ENCODE peak calls at places on chromosomes 5 and 9, in seven cellular contexts. One of them, this sample, is unnamed.

GRCh38 chr9:123011878-123012528 is 21.5 kb upstream of the GPR21 start:
- DNase-seq in AG09309: peak; percentile 51
- DNase-seq in pancreas: no peak
- DNase-seq in CD8-positive, alpha-beta T cell: no peak
- DNase-seq in fibroblast of pulmonary artery: peak; percentile 41
- DNase-seq in fibroblast of villous mesenchyme: peak; percentile 88
- DNase-seq in transverse colon: no peak
- DNase-seq in this sample: no peak

GRCh38 chr5:89396262-89396975 is 513.4 kb upstream of the MEF2C start:
- DNase-seq in AG09309: peak; percentile 25
- DNase-seq in pancreas: no peak
- DNase-seq in CD8-positive, alpha-beta T cell: no peak
- DNase-seq in fibroblast of pulmonary artery: peak; percentile 43
- DNase-seq in fibroblast of villous mesenchyme: peak; percentile 46
- DNase-seq in transverse colon: no peak
- DNase-seq in this sample: no peak

GRCh38 chr5:145859897-145860296 is 12.9 kb downstream of the GRXCR2 start:
- DNase-seq in AG09309: no peak
- DNase-seq in pancreas: no peak
- DNase-seq in CD8-positive, alpha-beta T cell: no peak
- DNase-seq in fibroblast of pulmonary artery: no peak
- DNase-seq in fibroblast of villous mesenchyme: no peak
- DNase-seq in transverse colon: no peak
- DNase-seq in this sample: no peak

GRCh38 chr5:32342656-32343055 is 29.9 kb upstream of the MTMR12 start:
- DNase-seq in AG09309: no peak
- DNase-seq in pancreas: no peak
- DNase-seq in CD8-positive, alpha-beta T cell: no peak
- DNase-seq in fibroblast of pulmonary artery: no peak
- DNase-seq in fibroblast of villous mesenchyme: no peak
- DNase-seq in transverse colon: no peak
- DNase-seq in this sample: no peak

GRCh38 chr5:32298056-32298420 is 14.7 kb downstream of the MTMR12 start:
- DNase-seq in AG09309: no peak
- DNase-seq in pancreas: no peak
- DNase-seq in CD8-positive, alpha-beta T cell: no peak
- DNase-seq in fibroblast of pulmonary artery: no peak
- DNase-seq in fibroblast of villous mesenchyme: no peak
- DNase-seq in transverse colon: no peak
- DNase-seq in this sample: no peak

GRCh38 chr9:34363619-34364351 is 12.9 kb downstream of the MYORG start:
- DNase-seq in AG09309: no peak
- DNase-seq in pancreas: peak; percentile 6
- DNase-seq in CD8-positive, alpha-beta T cell: no peak
- DNase-seq in fibroblast of pulmonary artery: peak; percentile 81
- DNase-seq in fibroblast of villous mesenchyme: no peak
- DNase-seq in transverse colon: no peak
- DNase-seq in this sample: no peak

GRCh38 chr5:178630475-178630930 is 3.7 kb upstream of the CLK4 start:
- DNase-seq in AG09309: no peak
- DNase-seq in pancreas: no peak
- DNase-seq in CD8-positive, alpha-beta T cell: no peak
- DNase-seq in fibroblast of pulmonary artery: no peak
- DNase-seq in fibroblast of villous mesenchyme: peak; percentile 14
- DNase-seq in transverse colon: no peak
- DNase-seq in this sample: no peak

GRCh38 chr9:105438136-105438839 is 9.5 kb upstream of the FSD1L start:
- DNase-seq in AG09309: no peak
- DNase-seq in pancreas: no peak
- DNase-seq in CD8-positive, alpha-beta T cell: no peak
- DNase-seq in fibroblast of pulmonary artery: peak; percentile 82
- DNase-seq in fibroblast of villous mesenchyme: peak; percentile 86
- DNase-seq in transverse colon: no peak
- DNase-seq in this sample: no peak

GRCh38 chr9:114973216-114973615 is 42.8 kb upstream of the TNFSF8 start:
- DNase-seq in AG09309: no peak
- DNase-seq in pancreas: no peak
- DNase-seq in CD8-positive, alpha-beta T cell: no peak
- DNase-seq in fibroblast of pulmonary artery: no peak
- DNase-seq in fibroblast of villous mesenchyme: no peak
- DNase-seq in transverse colon: no peak
- DNase-seq in this sample: no peak

GRCh38 chr9:99103505-99103904 is 1.4 kb upstream of the TGFBR1 start:
- DNase-seq in AG09309: no peak
- DNase-seq in pancreas: no peak
- DNase-seq in CD8-positive, alpha-beta T cell: no peak
- DNase-seq in fibroblast of pulmonary artery: no peak
- DNase-seq in fibroblast of villous mesenchyme: peak; percentile 25
- DNase-seq in transverse colon: no peak
- DNase-seq in this sample: no peak

GRCh38 chr5:11681796-11682195 is 222.4 kb downstream of the CTNND2 start:
- DNase-seq in AG09309: no peak
- DNase-seq in pancreas: no peak
- DNase-seq in CD8-positive, alpha-beta T cell: no peak
- DNase-seq in fibroblast of pulmonary artery: no peak
- DNase-seq in fibroblast of villous mesenchyme: no peak
- DNase-seq in transverse colon: no peak
- DNase-seq in this sample: no peak

GRCh38 chr5:152608514-152608913 is 203.4 kb upstream of the NMUR2 start:
- DNase-seq in AG09309: no peak
- DNase-seq in pancreas: no peak
- DNase-seq in CD8-positive, alpha-beta T cell: no peak
- DNase-seq in fibroblast of pulmonary artery: no peak
- DNase-seq in fibroblast of villous mesenchyme: no peak
- DNase-seq in transverse colon: no peak
- DNase-seq in this sample: no peak

GRCh38 chr5:132003170-132003744 is 8.2 kb downstream of the ACSL6 start:
- DNase-seq in AG09309: no peak
- DNase-seq in pancreas: peak; percentile 47
- DNase-seq in CD8-positive, alpha-beta T cell: no peak
- DNase-seq in fibroblast of pulmonary artery: peak; percentile 20
- DNase-seq in fibroblast of villous mesenchyme: peak; percentile 16
- DNase-seq in transverse colon: no peak
- DNase-seq in this sample: no peak

GRCh38 chr9:21657966-21658667 is 144.3 kb upstream of the MTAP start:
- DNase-seq in AG09309: no peak
- DNase-seq in pancreas: no peak
- DNase-seq in CD8-positive, alpha-beta T cell: no peak
- DNase-seq in fibroblast of pulmonary artery: peak; percentile 75
- DNase-seq in fibroblast of villous mesenchyme: no peak
- DNase-seq in transverse colon: no peak
- DNase-seq in this sample: no peak

DNA sequence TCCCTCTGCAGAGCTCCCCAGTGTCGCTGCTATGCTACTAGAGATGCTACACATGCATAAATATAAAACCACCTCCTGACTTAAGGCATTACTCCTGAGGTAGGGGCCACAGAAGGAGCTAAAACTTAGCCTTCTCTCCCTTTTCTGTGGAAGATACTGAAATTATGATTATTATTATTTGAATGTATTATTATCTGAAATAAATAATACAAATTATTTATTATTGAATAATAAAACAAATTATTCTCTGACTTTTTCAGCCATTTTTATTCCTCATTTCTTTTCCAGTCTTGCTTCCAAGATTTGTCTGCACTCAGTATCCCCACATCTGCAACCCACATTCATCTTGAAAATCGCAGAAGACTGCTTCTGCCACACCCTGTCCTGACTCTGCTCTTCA is 414.9 kb upstream of the ACO1 start:
- DNase-seq in AG09309: no peak
- DNase-seq in pancreas: no peak
- DNase-seq in CD8-positive, alpha-beta T cell: no peak
- DNase-seq in fibroblast of pulmonary artery: no peak
- DNase-seq in fibroblast of villous mesenchyme: no peak
- DNase-seq in transverse colon: no peak
- DNase-seq in this sample: no peak
- H3K4me3 ChIP-seq in AG09309: no peak overlapping the region
- H3K4me3 ChIP-seq in pancreas: no peak overlapping the region
- H3K4me3 ChIP-seq in CD8-positive, alpha-beta T cell: no peak overlapping the region
- H3K4me3 ChIP-seq in fibroblast of pulmonary artery: no peak overlapping the region
- H3K4me3 ChIP-seq in fibroblast of villous mesenchyme: no peak overlapping the region
- H3K4me3 ChIP-seq in transverse colon: no peak overlapping the region
- H3K4me3 ChIP-seq in this sample: no peak overlapping the region

GRCh38 chr9:25224309-25224708 is 453.9 kb downstream of the TUSC1 start:
- DNase-seq in AG09309: no peak
- DNase-seq in pancreas: no peak
- DNase-seq in CD8-positive, alpha-beta T cell: no peak
- DNase-seq in fibroblast of pulmonary artery: no peak
- DNase-seq in fibroblast of villous mesenchyme: no peak
- DNase-seq in transverse colon: no peak
- DNase-seq in this sample: no peak
- TF ChIP-seq CTCF in AG09309: no peak
- TF ChIP-seq CTCF in pancreas: no peak
- TF ChIP-seq CTCF in CD8-positive, alpha-beta T cell: no peak
- TF ChIP-seq CTCF in fibroblast of pulmonary artery: no peak
- TF ChIP-seq CTCF in fibroblast of villous mesenchyme: no peak
- TF ChIP-seq CTCF in transverse colon: no peak
- TF ChIP-seq CTCF in this sample: peak; percentile 29

GRCh38 chr5:14266686-14267085 is 123.5 kb downstream of the TRIO start:
- DNase-seq in AG09309: no peak
- DNase-seq in pancreas: no peak
- DNase-seq in CD8-positive, alpha-beta T cell: no peak
- DNase-seq in fibroblast of pulmonary artery: peak; percentile 26
- DNase-seq in fibroblast of villous mesenchyme: peak; percentile 48
- DNase-seq in transverse colon: no peak
- DNase-seq in this sample: no peak

GRCh38 chr5:14266171-14266570 is 123.0 kb downstream of the TRIO start:
- DNase-seq in AG09309: no peak
- DNase-seq in pancreas: no peak
- DNase-seq in CD8-positive, alpha-beta T cell: no peak
- DNase-seq in fibroblast of pulmonary artery: no peak
- DNase-seq in fibroblast of villous mesenchyme: no peak
- DNase-seq in transverse colon: no peak
- DNase-seq in this sample: no peak

GRCh38 chr5:14263700-14264099 is 120.6 kb downstream of the TRIO start:
- DNase-seq in AG09309: no peak
- DNase-seq in pancreas: no peak
- DNase-seq in CD8-positive, alpha-beta T cell: no peak
- DNase-seq in fibroblast of pulmonary artery: no peak
- DNase-seq in fibroblast of villous mesenchyme: no peak
- DNase-seq in transverse colon: no peak
- DNase-seq in this sample: no peak

GRCh38 chr5:14265574-14265973 is 122.4 kb downstream of the TRIO start:
- DNase-seq in AG09309: peak; percentile 54
- DNase-seq in pancreas: no peak
- DNase-seq in CD8-positive, alpha-beta T cell: no peak
- DNase-seq in fibroblast of pulmonary artery: peak; percentile 79
- DNase-seq in fibroblast of villous mesenchyme: peak; percentile 60
- DNase-seq in transverse colon: no peak
- DNase-seq in this sample: peak; percentile 84

DNA sequence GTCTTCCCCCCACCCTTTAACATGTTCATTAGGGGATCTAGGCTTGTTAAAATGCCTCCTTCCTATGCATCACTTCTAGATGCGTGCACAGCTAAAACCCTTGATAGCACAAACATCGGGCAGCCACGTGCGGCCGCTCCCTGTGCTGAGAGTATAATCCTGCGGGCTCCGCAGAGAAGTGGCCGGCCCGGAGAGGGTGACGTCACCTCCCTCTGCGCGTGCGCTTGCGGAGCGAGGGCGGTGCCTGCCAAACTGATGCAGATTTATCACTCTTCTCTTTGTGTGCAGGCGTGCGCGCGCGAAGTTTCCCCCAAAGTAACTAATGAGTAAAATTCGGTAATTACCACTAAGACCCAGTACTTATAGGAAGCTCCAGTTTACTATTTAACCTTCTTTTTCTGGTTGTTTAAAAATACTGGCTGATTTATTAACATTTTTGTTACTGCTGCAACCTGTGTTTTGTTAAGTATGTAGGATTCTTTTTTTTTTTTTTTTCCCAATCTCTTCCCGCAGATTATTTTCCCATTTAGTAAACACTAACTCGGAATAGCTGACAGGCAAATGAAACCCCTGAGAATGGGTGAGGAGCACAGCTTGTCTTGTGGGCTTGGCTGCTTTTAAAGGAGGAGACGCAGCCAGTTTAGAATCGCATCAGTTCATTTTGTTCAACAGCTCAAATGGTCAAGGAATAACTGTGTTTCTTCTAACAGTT is 121.6 kb downstream of the TRIO start:
- DNase-seq in AG09309: peak; percentile 69
- DNase-seq in pancreas: peak; percentile 89
- DNase-seq in CD8-positive, alpha-beta T cell: peak; percentile 66
- DNase-seq in fibroblast of pulmonary artery: peak; percentile 92
- DNase-seq in fibroblast of villous mesenchyme: peak; percentile 96
- DNase-seq in transverse colon: peak; percentile 95
- DNase-seq in this sample: no peak
- H3K4me3 ChIP-seq in AG09309: no peak overlapping the region
- H3K4me3 ChIP-seq in pancreas: no peak overlapping the region
- H3K4me3 ChIP-seq in CD8-positive, alpha-beta T cell: peak overlapping the region; percentile 31
- H3K4me3 ChIP-seq in fibroblast of pulmonary artery: peak overlapping the region; percentile 43
- H3K4me3 ChIP-seq in fibroblast of villous mesenchyme: peak overlapping the region; percentile 47
- H3K4me3 ChIP-seq in transverse colon: no peak overlapping the region
- H3K4me3 ChIP-seq in this sample: peak overlapping the region; percentile 28

DNA sequence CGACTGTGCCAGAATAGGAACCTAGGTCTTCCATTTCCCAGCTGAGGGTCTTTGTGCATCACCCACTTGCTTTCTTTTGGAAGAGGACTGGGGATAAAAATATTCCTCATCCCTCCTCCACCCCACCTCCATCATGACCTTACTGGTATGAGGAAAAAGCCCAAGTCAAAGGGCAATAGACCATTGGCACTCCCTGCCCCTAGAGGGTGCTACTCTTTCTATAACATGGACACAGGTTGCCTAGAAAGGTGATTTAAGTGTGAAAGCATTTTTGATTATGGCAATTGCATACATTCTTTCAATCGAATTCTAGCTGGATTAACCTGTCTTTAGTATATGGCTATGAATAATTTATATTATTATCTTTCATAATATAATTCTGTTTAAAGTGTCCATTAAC is 22.8 kb upstream of the ZNF618 start:
- DNase-seq in AG09309: no peak
- DNase-seq in pancreas: peak; percentile 46
- DNase-seq in CD8-positive, alpha-beta T cell: no peak
- DNase-seq in fibroblast of pulmonary artery: no peak
- DNase-seq in fibroblast of villous mesenchyme: peak; percentile 20
- DNase-seq in transverse colon: no peak
- DNase-seq in this sample: no peak
- TF ChIP-seq CTCF in AG09309: peak; percentile 45
- TF ChIP-seq CTCF in pancreas: peak; percentile 44
- TF ChIP-seq CTCF in CD8-positive, alpha-beta T cell: no peak
- TF ChIP-seq CTCF in fibroblast of pulmonary artery: peak; percentile 50
- TF ChIP-seq CTCF in fibroblast of villous mesenchyme: peak; percentile 70
- TF ChIP-seq CTCF in transverse colon: peak; percentile 52
- TF ChIP-seq CTCF in this sample: peak; percentile 86